ENCODE peak calls at places on chromosome 14, in seven cellular contexts. One of them, this sample, is unnamed. For H3K9me3, the result is how much of the 10 kb centered on the place peaks cover.

GRCh38 chr14:55399912-55400311 is 11.7 kb downstream of the ATG14 start:
- DNase-seq in IMR-90: peak
- DNase-seq in spleen: no peak
- DNase-seq in mesenchymal stem cell: no peak
- DNase-seq in psoas muscle: no peak
- DNase-seq in left ventricle myocardium inferior: no peak
- DNase-seq in CD4-positive, alpha-beta memory T cell: no peak
- DNase-seq in this sample: no peak

GRCh38 chr14:22039938-22040780 is 366.5 kb upstream of the OR4E1 start:
- DNase-seq in mesenchymal stem cell: peak
- DNase-seq in IMR-90: no peak
- DNase-seq in left ventricle myocardium inferior: no peak
- DNase-seq in psoas muscle: no peak
- DNase-seq in CD4-positive, alpha-beta memory T cell: peak
- DNase-seq in spleen: no peak
- DNase-seq in this sample: no peak

GRCh38 chr14:54686219-54686870 is 119.4 kb downstream of the SAMD4A start:
- DNase-seq in spleen: no peak
- DNase-seq in IMR-90: peak
- DNase-seq in CD4-positive, alpha-beta memory T cell: no peak
- DNase-seq in left ventricle myocardium inferior: peak
- DNase-seq in mesenchymal stem cell: peak
- DNase-seq in psoas muscle: peak
- DNase-seq in this sample: no peak

GRCh38 chr14:43155924-43156323 is 1351.2 kb downstream of the FSCB start:
- DNase-seq in mesenchymal stem cell: no peak
- DNase-seq in IMR-90: no peak
- DNase-seq in left ventricle myocardium inferior: no peak
- DNase-seq in spleen: no peak
- DNase-seq in CD4-positive, alpha-beta memory T cell: no peak
- DNase-seq in psoas muscle: no peak
- DNase-seq in this sample: no peak

GRCh38 chr14:56044196-56044595 is 74.0 kb upstream of the PELI2 start:
- DNase-seq in mesenchymal stem cell: no peak
- DNase-seq in IMR-90: no peak
- DNase-seq in left ventricle myocardium inferior: no peak
- DNase-seq in psoas muscle: no peak
- DNase-seq in spleen: no peak
- DNase-seq in CD4-positive, alpha-beta memory T cell: no peak
- DNase-seq in this sample: no peak

GRCh38 chr14:54597795-54598443 is 31.0 kb downstream of the SAMD4A start:
- DNase-seq in IMR-90: peak
- DNase-seq in mesenchymal stem cell: peak
- DNase-seq in psoas muscle: no peak
- DNase-seq in CD4-positive, alpha-beta memory T cell: no peak
- DNase-seq in left ventricle myocardium inferior: no peak
- DNase-seq in spleen: no peak
- DNase-seq in this sample: no peak

GRCh38 chr14:70188292-70188607 is 501 bp downstream of the SLC8A3 start:
- DNase-seq in IMR-90: no peak
- DNase-seq in CD4-positive, alpha-beta memory T cell: no peak
- DNase-seq in spleen: no peak
- DNase-seq in left ventricle myocardium inferior: no peak
- DNase-seq in psoas muscle: peak
- DNase-seq in mesenchymal stem cell: no peak
- DNase-seq in this sample: no peak

GRCh38 chr14:99541677-99542470 is 60.7 kb downstream of the CCNK start:
- DNase-seq in left ventricle myocardium inferior: no peak
- DNase-seq in CD4-positive, alpha-beta memory T cell: no peak
- DNase-seq in psoas muscle: no peak
- DNase-seq in IMR-90: no peak
- DNase-seq in spleen: no peak
- DNase-seq in mesenchymal stem cell: no peak
- DNase-seq in this sample: no peak

GRCh38 chr14:55071051-55071450 is 19.6 kb downstream of the MAPK1IP1L start:
- DNase-seq in spleen: no peak
- DNase-seq in mesenchymal stem cell: peak
- DNase-seq in psoas muscle: no peak
- DNase-seq in IMR-90: peak
- DNase-seq in CD4-positive, alpha-beta memory T cell: no peak
- DNase-seq in left ventricle myocardium inferior: no peak
- DNase-seq in this sample: no peak

GRCh38 chr14:91415794-91416743 is 1.6 kb downstream of the CCDC88C start:
- DNase-seq in psoas muscle: no peak
- DNase-seq in IMR-90: no peak
- DNase-seq in spleen: peak
- DNase-seq in CD4-positive, alpha-beta memory T cell: peak
- DNase-seq in left ventricle myocardium inferior: no peak
- DNase-seq in mesenchymal stem cell: no peak
- DNase-seq in this sample: peak

GRCh38 chr14:65168840-65169239 is 66.5 kb upstream of the MAX start:
- DNase-seq in IMR-90: no peak
- DNase-seq in psoas muscle: no peak
- DNase-seq in spleen: no peak
- DNase-seq in CD4-positive, alpha-beta memory T cell: no peak
- DNase-seq in mesenchymal stem cell: peak
- DNase-seq in left ventricle myocardium inferior: no peak
- DNase-seq in this sample: no peak

GRCh38 chr14:101173698-101174521 is 270.4 kb upstream of the RTL1 start:
- DNase-seq in CD4-positive, alpha-beta memory T cell: no peak
- DNase-seq in spleen: peak
- DNase-seq in IMR-90: no peak
- DNase-seq in mesenchymal stem cell: no peak
- DNase-seq in left ventricle myocardium inferior: no peak
- DNase-seq in psoas muscle: no peak
- DNase-seq in this sample: no peak

GRCh38 chr14:78987006-78987405 is 816.8 kb downstream of the NRXN3 start:
- DNase-seq in psoas muscle: no peak
- DNase-seq in spleen: no peak
- DNase-seq in CD4-positive, alpha-beta memory T cell: no peak
- DNase-seq in IMR-90: no peak
- DNase-seq in mesenchymal stem cell: no peak
- DNase-seq in left ventricle myocardium inferior: no peak
- DNase-seq in this sample: no peak

GRCh38 chr14:36955376-36955775 is 217.0 kb downstream of the SLC25A21 start:
- DNase-seq in IMR-90: peak
- DNase-seq in CD4-positive, alpha-beta memory T cell: no peak
- DNase-seq in left ventricle myocardium inferior: no peak
- DNase-seq in mesenchymal stem cell: no peak
- DNase-seq in spleen: no peak
- DNase-seq in psoas muscle: no peak
- DNase-seq in this sample: no peak

GRCh38 chr14:105860615-105861580 is 334.5 kb downstream of the TMEM121 start:
- DNase-seq in spleen: peak
- DNase-seq in IMR-90: no peak
- DNase-seq in CD4-positive, alpha-beta memory T cell: no peak
- DNase-seq in mesenchymal stem cell: no peak
- DNase-seq in psoas muscle: peak
- DNase-seq in left ventricle myocardium inferior: peak
- DNase-seq in this sample: peak
- H3K9me3 ChIP-seq in spleen: under half
- H3K9me3 ChIP-seq in IMR-90: half or more
- H3K9me3 ChIP-seq in CD4-positive, alpha-beta memory T cell: under half
- H3K9me3 ChIP-seq in mesenchymal stem cell: under half
- H3K9me3 ChIP-seq in psoas muscle: under half
- H3K9me3 ChIP-seq in left ventricle myocardium inferior: under half
- H3K9me3 ChIP-seq in this sample: under half

DNA sequence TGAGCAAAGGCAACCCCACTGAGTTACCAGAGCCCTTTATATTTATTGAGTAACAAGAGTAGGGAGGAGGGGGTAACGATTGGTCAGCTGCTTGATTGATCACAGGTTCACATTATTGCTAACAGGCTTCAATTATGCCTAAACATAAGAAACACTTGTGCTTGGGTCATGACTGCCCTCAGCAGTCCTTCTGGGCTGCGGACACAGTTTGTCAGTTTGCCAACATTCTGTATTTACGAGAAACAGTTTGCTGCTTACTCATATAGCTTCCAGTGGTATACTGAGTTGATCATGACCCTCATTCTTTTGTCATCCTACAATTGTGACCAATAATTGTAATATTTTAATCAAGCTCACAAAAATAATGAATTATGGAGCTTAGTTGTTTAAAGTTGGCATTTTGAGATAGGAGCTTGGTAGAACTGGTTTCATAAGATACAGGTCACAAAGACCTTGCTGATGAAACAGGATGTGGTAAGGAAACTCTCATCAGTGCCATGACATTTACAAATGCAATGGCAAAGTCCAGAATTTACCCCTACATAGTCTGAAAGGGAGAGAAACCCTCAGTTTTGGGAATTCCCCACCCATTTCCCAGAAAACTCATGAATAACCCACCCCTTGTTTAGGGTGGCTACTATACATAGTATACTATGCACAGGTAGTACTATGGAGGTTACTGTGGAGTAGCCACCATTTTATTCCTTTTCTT is 1421.0 kb upstream of the FLRT2 start:
- DNase-seq in CD4-positive, alpha-beta memory T cell: no peak
- DNase-seq in mesenchymal stem cell: no peak
- DNase-seq in IMR-90: no peak
- DNase-seq in spleen: no peak
- DNase-seq in psoas muscle: no peak
- DNase-seq in left ventricle myocardium inferior: no peak
- DNase-seq in this sample: no peak
- H3K9me3 ChIP-seq in CD4-positive, alpha-beta memory T cell: under half
- H3K9me3 ChIP-seq in mesenchymal stem cell: under half
- H3K9me3 ChIP-seq in IMR-90: under half
- H3K9me3 ChIP-seq in spleen: under half
- H3K9me3 ChIP-seq in psoas muscle: under half
- H3K9me3 ChIP-seq in left ventricle myocardium inferior: under half
- H3K9me3 ChIP-seq in this sample: under half

GRCh38 chr14:29755311-29756052 is 172.2 kb downstream of the PRKD1 start:
- DNase-seq in mesenchymal stem cell: no peak
- DNase-seq in CD4-positive, alpha-beta memory T cell: no peak
- DNase-seq in left ventricle myocardium inferior: no peak
- DNase-seq in psoas muscle: no peak
- DNase-seq in IMR-90: no peak
- DNase-seq in spleen: no peak
- DNase-seq in this sample: no peak
- H3K9me3 ChIP-seq in mesenchymal stem cell: under half
- H3K9me3 ChIP-seq in CD4-positive, alpha-beta memory T cell: under half
- H3K9me3 ChIP-seq in left ventricle myocardium inferior: under half
- H3K9me3 ChIP-seq in psoas muscle: under half
- H3K9me3 ChIP-seq in IMR-90: under half
- H3K9me3 ChIP-seq in spleen: under half
- H3K9me3 ChIP-seq in this sample: under half

GRCh38 chr14:50871914-50872732 is at the start of gene ABHD12B:
- DNase-seq in CD4-positive, alpha-beta memory T cell: no peak
- DNase-seq in spleen: peak
- DNase-seq in IMR-90: no peak
- DNase-seq in mesenchymal stem cell: peak
- DNase-seq in left ventricle myocardium inferior: no peak
- DNase-seq in psoas muscle: no peak
- DNase-seq in this sample: no peak
- H3K9me3 ChIP-seq in CD4-positive, alpha-beta memory T cell: under half
- H3K9me3 ChIP-seq in spleen: under half
- H3K9me3 ChIP-seq in IMR-90: under half
- H3K9me3 ChIP-seq in mesenchymal stem cell: under half
- H3K9me3 ChIP-seq in left ventricle myocardium inferior: under half
- H3K9me3 ChIP-seq in psoas muscle: under half
- H3K9me3 ChIP-seq in this sample: under half

GRCh38 chr14:23708343-23708742 is 72.2 kb downstream of the DHRS2 start:
- DNase-seq in mesenchymal stem cell: no peak
- DNase-seq in psoas muscle: no peak
- DNase-seq in spleen: no peak
- DNase-seq in left ventricle myocardium inferior: no peak
- DNase-seq in CD4-positive, alpha-beta memory T cell: no peak
- DNase-seq in IMR-90: no peak
- DNase-seq in this sample: no peak
- H3K9me3 ChIP-seq in mesenchymal stem cell: under half
- H3K9me3 ChIP-seq in psoas muscle: under half
- H3K9me3 ChIP-seq in spleen: under half
- H3K9me3 ChIP-seq in left ventricle myocardium inferior: under half
- H3K9me3 ChIP-seq in CD4-positive, alpha-beta memory T cell: under half
- H3K9me3 ChIP-seq in IMR-90: under half
- H3K9me3 ChIP-seq in this sample: under half

GRCh38 chr14:83558946-83559345 is 1971.0 kb upstream of the FLRT2 start:
- DNase-seq in psoas muscle: no peak
- DNase-seq in mesenchymal stem cell: no peak
- DNase-seq in left ventricle myocardium inferior: no peak
- DNase-seq in spleen: no peak
- DNase-seq in CD4-positive, alpha-beta memory T cell: no peak
- DNase-seq in IMR-90: no peak
- DNase-seq in this sample: no peak
- H3K9me3 ChIP-seq in psoas muscle: under half
- H3K9me3 ChIP-seq in mesenchymal stem cell: under half
- H3K9me3 ChIP-seq in left ventricle myocardium inferior: under half
- H3K9me3 ChIP-seq in spleen: under half
- H3K9me3 ChIP-seq in CD4-positive, alpha-beta memory T cell: under half
- H3K9me3 ChIP-seq in IMR-90: under half
- H3K9me3 ChIP-seq in this sample: under half

DNA sequence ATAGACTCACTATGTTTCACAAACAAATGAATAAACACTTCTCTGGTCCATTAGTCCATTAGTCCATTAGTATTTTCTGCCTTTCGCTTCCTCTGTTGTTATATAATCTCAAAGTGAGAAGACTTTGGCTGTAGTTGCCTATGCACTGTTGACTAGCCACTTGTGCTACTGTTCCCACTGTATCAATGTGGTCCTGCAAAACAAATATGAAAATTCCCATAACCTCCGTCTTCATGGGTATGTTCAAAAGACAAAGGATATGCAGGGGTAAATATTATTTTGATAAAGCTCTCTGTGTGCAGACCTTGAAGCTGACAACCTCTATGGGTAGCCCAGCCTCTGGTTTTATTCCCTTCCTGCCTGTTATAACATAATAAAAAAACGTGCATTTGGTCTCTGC is 77.8 kb downstream of the DIO2 start:
- DNase-seq in CD4-positive, alpha-beta memory T cell: no peak
- DNase-seq in spleen: no peak
- DNase-seq in psoas muscle: no peak
- DNase-seq in left ventricle myocardium inferior: no peak
- DNase-seq in mesenchymal stem cell: no peak
- DNase-seq in IMR-90: no peak
- DNase-seq in this sample: no peak
- H3K9me3 ChIP-seq in CD4-positive, alpha-beta memory T cell: under half
- H3K9me3 ChIP-seq in spleen: under half
- H3K9me3 ChIP-seq in psoas muscle: under half
- H3K9me3 ChIP-seq in left ventricle myocardium inferior: under half
- H3K9me3 ChIP-seq in mesenchymal stem cell: under half
- H3K9me3 ChIP-seq in IMR-90: under half
- H3K9me3 ChIP-seq in this sample: under half

This sample was measured in T-helper 17 cell.